ENCODE peak calls at places on chromosomes 5 and 9, in four cellular contexts. O is RCC 7860, N is NCI-H524, E is GM18507. Y is an unnamed sample.

GRCh38 chr5:150599917-150600511 is 40.4 kb upstream of the SYNPO start:
- DNase-seq in O (peak; percentile 72), N (peak; percentile 38), E (no peak), Y (peak; percentile 89)

GRCh38 chr9:76984476-76984875 is 35.0 kb upstream of the FOXB2 start:
- DNase-seq in O (no peak), N (no peak), E (no peak), Y (no peak)

GRCh38 chr9:114278881-114279570 is 43.9 kb upstream of the ORM1 start:
- DNase-seq in O (peak; percentile 97), N (no peak), E (no peak), Y (peak; percentile 44)

GRCh38 chr9:86272221-86272620 is 10.1 kb downstream of the ISCA1 start:
- DNase-seq in O (no peak), N (no peak), E (no peak), Y (no peak)

GRCh38 chr5:33465120-33465519 is 24.4 kb downstream of the TARS1 start:
- DNase-seq in O (no peak), N (no peak), E (no peak), Y (no peak)

GRCh38 chr5:132299901-132300300 is 5.7 kb downstream of the SLC22A4 start:
- DNase-seq in O (no peak), N (no peak), E (no peak), Y (no peak)

GRCh38 chr9:87622936-87623335 is 103.0 kb upstream of the CTSL start:
- DNase-seq in O (no peak), N (no peak), E (no peak), Y (no peak)

GRCh38 chr9:33151007-33151557 is 16.1 kb downstream of the B4GALT1 start:
- DNase-seq in O (peak; percentile 87), N (peak; percentile 69), E (no peak), Y (peak; percentile 97)

GRCh38 chr5:58929726-58930125 is 346.9 kb downstream of the RAB3C start:
- DNase-seq in O (no peak), N (no peak), E (no peak), Y (no peak)

GRCh38 chr5:112634166-112634565 is 103.5 kb upstream of the APC start:
- DNase-seq in O (no peak), N (no peak), E (no peak), Y (no peak)

GRCh38 chr9:129550199-129550839 is 70.6 kb downstream of the C9orf50 start:
- DNase-seq in O (no peak), N (no peak), E (no peak), Y (peak; percentile 55)

GRCh38 chr9:88937248-88937647 is 54.0 kb upstream of the S1PR3 start:
- DNase-seq in O (no peak), N (no peak), E (no peak), Y (no peak)

GRCh38 chr5:105407190-105407589 is 1844.6 kb upstream of the NUDT12 start:
- DNase-seq in O (no peak), N (no peak), E (no peak), Y (no peak)

GRCh38 chr5:167561796-167562195 is 729.6 kb upstream of the WWC1 start:
- DNase-seq in O (no peak), N (no peak), E (no peak), Y (no peak)

GRCh38 chr9:35940474-35941467 is 17.2 kb downstream of the OR2S2 start:
- DNase-seq in O (no peak), N (no peak), E (no peak), Y (no peak)

GRCh38 chr9:88373018-88373417 is 15.2 kb upstream of the SPIN1 start:
- DNase-seq in O (no peak), N (no peak), E (no peak), Y (no peak)

GRCh38 chr5:151107738-151108520 is 27.1 kb upstream of the TNIP1 start:
- DNase-seq in O (no peak), N (no peak), E (no peak), Y (peak; percentile 39)

GRCh38 chr9:78713746-78714405 is 417.0 kb downstream of the PSAT1 start:
- DNase-seq in O (no peak), N (no peak), E (no peak), Y (peak; percentile 46)

GRCh38 chr5:176543428-176544182 is 5.5 kb upstream of the CDHR2 start:
- DNase-seq in O (peak; percentile 14), N (peak; percentile 48), E (no peak), Y (peak; percentile 60)

GRCh38 chr5:45288746-45289145 is 407.4 kb downstream of the HCN1 start:
- DNase-seq in O (no peak), N (no peak), E (no peak), Y (no peak)

GRCh38 chr9:136088481-136088938 is 6.6 kb downstream of the NACC2 start:
- DNase-seq in O (no peak), N (no peak), E (no peak), Y (no peak)

GRCh38 chr9:27749838-27750237 is 176.6 kb upstream of the C9orf72 start:
- DNase-seq in O (no peak), N (peak; percentile 7), E (no peak), Y (no peak)

GRCh38 chr9:35195683-35196082 is 33.9 kb downstream of the UNC13B start:
- DNase-seq in O (no peak), N (no peak), E (no peak), Y (peak; percentile 3)

GRCh38 chr5:117077142-117077541 is 502.5 kb upstream of the SEMA6A start:
- DNase-seq in O (no peak), N (no peak), E (no peak), Y (peak; percentile 22)

GRCh38 chr5:14593326-14594036 is 11.9 kb downstream of the OTULINL start:
- DNase-seq in O (peak; percentile 67), N (no peak), E (no peak), Y (no peak)

GRCh38 chr9:31700252-31701045 is 684.0 kb upstream of the ACO1 start:
- DNase-seq in O (no peak), N (no peak), E (no peak), Y (no peak)

GRCh38 chr5:109063223-109063622 is 315.5 kb downstream of the FER start:
- DNase-seq in O (no peak), N (no peak), E (no peak), Y (peak; percentile 25)

GRCh38 chr5:37834542-37835399 is 5.1 kb downstream of the GDNF start:
- DNase-seq in O (no peak), N (peak; percentile 3), E (no peak), Y (no peak)

GRCh38 chr5:52657231-52657645 is 130.5 kb upstream of the ITGA1 start:
- DNase-seq in O (peak; percentile 11), N (no peak), E (no peak), Y (peak; percentile 74)

GRCh38 chr5:135880278-135880677 is 15.4 kb downstream of the IL9 start:
- DNase-seq in O (peak; percentile 22), N (no peak), E (no peak), Y (peak; percentile 19)

GRCh38 chr9:78295177-78295575 is 1.7 kb upstream of the PSAT1 start:
- DNase-seq in O (no peak), N (no peak), E (no peak), Y (no peak)

GRCh38 chr5:176608937-176609723 is 826 bp downstream of the GPRIN1 start:
- DNase-seq in O (peak; percentile 67), N (no peak), E (no peak), Y (no peak)

GRCh38 chr9:96176901-96177718 is 124.9 kb downstream of the HSD17B3 start:
- DNase-seq in O (no peak), N (peak; percentile 63), E (no peak), Y (no peak)

GRCh38 chr9:93682155-93682968 is 106.0 kb downstream of the PHF2 start:
- DNase-seq in O (no peak), N (peak; percentile 35), E (peak; percentile 32), Y (peak; percentile 62)

GRCh38 chr5:134873987-134874830 is at the start of gene TXNDC15:
- DNase-seq in O (peak; percentile 68), N (peak; percentile 44), E (peak; percentile 76), Y (peak; percentile 89)

GRCh38 chr9:138042640-138043039 is 165.1 kb downstream of the CACNA1B start:
- DNase-seq in O (no peak), N (no peak), E (no peak), Y (no peak)

GRCh38 chr5:177306674-177307543 is 3.3 kb downstream of the PRELID1 start:
- DNase-seq in O (no peak), N (no peak), E (no peak), Y (peak; percentile 53)

GRCh38 chr9:125550216-125550614 is 156.8 kb downstream of the MAPKAP1 start:
- DNase-seq in O (no peak), N (no peak), E (no peak), Y (peak; percentile 47)

Y was measured in cardiac fibroblast.